ENCODE peak calls at places on chromosomes 11 and 22, in seven cellular contexts. One of them, this sample, is unnamed.

GRCh38 chr22:20060700-20061480 is 19.2 kb upstream of the DGCR8 start:
- DNase-seq in A549: no peak
- DNase-seq in IMR-90: no peak
- DNase-seq in HepG2: no peak
- DNase-seq in K562: no peak
- DNase-seq in GM12878: no peak
- DNase-seq in H1: peak; percentile 50
- DNase-seq in this sample: no peak

GRCh38 chr11:119509277-119509841 is 86.4 kb upstream of the THY1 start:
- DNase-seq in A549: no peak
- DNase-seq in IMR-90: peak; percentile 21
- DNase-seq in HepG2: no peak
- DNase-seq in K562: no peak
- DNase-seq in GM12878: no peak
- DNase-seq in H1: no peak
- DNase-seq in this sample: no peak

GRCh38 chr11:132258865-132259264 is 888.5 kb downstream of the NTM start:
- DNase-seq in A549: no peak
- DNase-seq in IMR-90: peak; percentile 72
- DNase-seq in HepG2: no peak
- DNase-seq in K562: no peak
- DNase-seq in GM12878: no peak
- DNase-seq in H1: no peak
- DNase-seq in this sample: no peak

GRCh38 chr11:107770546-107770945 is 58.7 kb upstream of the SLN start:
- DNase-seq in A549: no peak
- DNase-seq in IMR-90: peak; percentile 19
- DNase-seq in HepG2: no peak
- DNase-seq in K562: no peak
- DNase-seq in GM12878: no peak
- DNase-seq in H1: peak; percentile 29
- DNase-seq in this sample: no peak

GRCh38 chr11:1633864-1634263 is 4.3 kb downstream of the KRTAP5-5 start:
- DNase-seq in A549: no peak
- DNase-seq in IMR-90: no peak
- DNase-seq in HepG2: no peak
- DNase-seq in K562: no peak
- DNase-seq in GM12878: no peak
- DNase-seq in H1: no peak
- DNase-seq in this sample: no peak

GRCh38 chr11:126891556-126892217 is 108.9 kb downstream of the KIRREL3 start:
- DNase-seq in A549: no peak
- DNase-seq in IMR-90: no peak
- DNase-seq in HepG2: no peak
- DNase-seq in K562: no peak
- DNase-seq in GM12878: no peak
- DNase-seq in H1: no peak
- DNase-seq in this sample: no peak

GRCh38 chr22:18954333-18954732 is 18.2 kb upstream of the PRODH start:
- DNase-seq in A549: peak; percentile 22
- DNase-seq in IMR-90: peak; percentile 25
- DNase-seq in HepG2: peak; percentile 18
- DNase-seq in K562: peak; percentile 76
- DNase-seq in GM12878: no peak
- DNase-seq in H1: peak; percentile 94
- DNase-seq in this sample: peak; percentile 89

GRCh38 chr11:68002943-68003845 is 703 bp downstream of the UNC93B1 start:
- DNase-seq in A549: no peak
- DNase-seq in IMR-90: no peak
- DNase-seq in HepG2: no peak
- DNase-seq in K562: peak; percentile 64
- DNase-seq in GM12878: no peak
- DNase-seq in H1: peak; percentile 74
- DNase-seq in this sample: peak; percentile 70

GRCh38 chr11:69300124-69301032 is 6.4 kb downstream of the MYEOV start:
- DNase-seq in A549: no peak
- DNase-seq in IMR-90: peak; percentile 61
- DNase-seq in HepG2: no peak
- DNase-seq in K562: peak; percentile 42
- DNase-seq in GM12878: no peak
- DNase-seq in H1: no peak
- DNase-seq in this sample: no peak

GRCh38 chr11:13260963-13261599 is 16.5 kb upstream of the BMAL1 start:
- DNase-seq in A549: no peak
- DNase-seq in IMR-90: peak; percentile 12
- DNase-seq in HepG2: no peak
- DNase-seq in K562: no peak
- DNase-seq in GM12878: no peak
- DNase-seq in H1: no peak
- DNase-seq in this sample: no peak

GRCh38 chr11:130403301-130403804 is 25.1 kb downstream of the ADAMTS8 start:
- DNase-seq in A549: no peak
- DNase-seq in IMR-90: peak; percentile 97
- DNase-seq in HepG2: no peak
- DNase-seq in K562: no peak
- DNase-seq in GM12878: no peak
- DNase-seq in H1: no peak
- DNase-seq in this sample: no peak

GRCh38 chr22:28074526-28074925 is 155.5 kb upstream of the PITPNB start:
- DNase-seq in A549: no peak
- DNase-seq in IMR-90: no peak
- DNase-seq in HepG2: no peak
- DNase-seq in K562: no peak
- DNase-seq in GM12878: no peak
- DNase-seq in H1: no peak
- DNase-seq in this sample: no peak

GRCh38 chr22:26615149-26615548 is 2.7 kb downstream of the CRYBB1 start:
- DNase-seq in A549: no peak
- DNase-seq in IMR-90: no peak
- DNase-seq in HepG2: no peak
- DNase-seq in K562: no peak
- DNase-seq in GM12878: peak; percentile 48
- DNase-seq in H1: no peak
- DNase-seq in this sample: no peak

GRCh38 chr11:74559934-74560309 is 32.5 kb upstream of the POLD3 start:
- DNase-seq in A549: peak; percentile 22
- DNase-seq in IMR-90: peak; percentile 43
- DNase-seq in HepG2: no peak
- DNase-seq in K562: no peak
- DNase-seq in GM12878: no peak
- DNase-seq in H1: no peak
- DNase-seq in this sample: no peak

GRCh38 chr22:36324414-36324813 is 63.4 kb downstream of the MYH9 start:
- DNase-seq in A549: no peak
- DNase-seq in IMR-90: no peak
- DNase-seq in HepG2: no peak
- DNase-seq in K562: no peak
- DNase-seq in GM12878: no peak
- DNase-seq in H1: no peak
- DNase-seq in this sample: no peak

GRCh38 chr22:36322602-36322915 is 65.2 kb downstream of the MYH9 start:
- DNase-seq in A549: no peak
- DNase-seq in IMR-90: no peak
- DNase-seq in HepG2: no peak
- DNase-seq in K562: no peak
- DNase-seq in GM12878: no peak
- DNase-seq in H1: no peak
- DNase-seq in this sample: no peak

GRCh38 chr22:36323855-36324331 is 63.9 kb downstream of the MYH9 start:
- DNase-seq in A549: no peak
- DNase-seq in IMR-90: no peak
- DNase-seq in HepG2: no peak
- DNase-seq in K562: no peak
- DNase-seq in GM12878: no peak
- DNase-seq in H1: no peak
- DNase-seq in this sample: no peak

GRCh38 chr22:36321797-36322601 is 65.8 kb downstream of the MYH9 start:
- DNase-seq in A549: no peak
- DNase-seq in IMR-90: no peak
- DNase-seq in HepG2: no peak
- DNase-seq in K562: no peak
- DNase-seq in GM12878: no peak
- DNase-seq in H1: no peak
- DNase-seq in this sample: no peak

GRCh38 chr22:36323182-36323854 is 64.4 kb downstream of the MYH9 start:
- DNase-seq in A549: no peak
- DNase-seq in IMR-90: peak; percentile 71
- DNase-seq in HepG2: no peak
- DNase-seq in K562: no peak
- DNase-seq in GM12878: no peak
- DNase-seq in H1: no peak
- DNase-seq in this sample: no peak
- TF ChIP-seq RFX5 in A549: no peak
- TF ChIP-seq RFX5 in IMR-90: no peak
- TF ChIP-seq RFX5 in HepG2: no peak
- TF ChIP-seq RFX5 in K562: no peak
- TF ChIP-seq RFX5 in GM12878: no peak
- TF ChIP-seq RFX5 in H1: no peak
- TF ChIP-seq RFX5 in this sample: no peak

DNA sequence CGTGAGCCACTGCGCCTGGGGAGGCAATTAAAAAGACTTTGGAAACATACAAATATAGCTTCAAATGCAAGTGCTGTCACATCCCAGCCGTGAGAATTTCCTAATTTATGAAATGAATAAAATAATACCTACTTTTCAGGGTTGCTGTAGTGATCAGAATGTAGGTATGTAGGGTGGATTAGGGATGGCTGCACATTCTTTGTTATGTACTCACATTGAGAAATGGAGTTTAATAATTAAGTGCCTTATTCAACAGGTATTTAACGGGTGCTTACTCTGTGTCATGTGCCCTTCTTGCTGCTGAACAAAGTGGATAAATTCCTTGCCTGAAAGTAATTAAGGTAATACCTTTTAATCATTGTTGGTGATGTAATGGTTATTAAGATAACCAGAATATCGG is 37.0 kb downstream of the MMP7 start:
- DNase-seq in A549: no peak
- DNase-seq in IMR-90: no peak
- DNase-seq in HepG2: peak; percentile 33
- DNase-seq in K562: no peak
- DNase-seq in GM12878: no peak
- DNase-seq in H1: no peak
- DNase-seq in this sample: no peak
- TF ChIP-seq RFX5 in A549: no peak
- TF ChIP-seq RFX5 in IMR-90: no peak
- TF ChIP-seq RFX5 in HepG2: no peak
- TF ChIP-seq RFX5 in K562: no peak
- TF ChIP-seq RFX5 in GM12878: no peak
- TF ChIP-seq RFX5 in H1: no peak
- TF ChIP-seq RFX5 in this sample: no peak

GRCh38 chr11:108934696-108935095 is 269.8 kb downstream of the DDX10 start:
- DNase-seq in A549: no peak
- DNase-seq in IMR-90: no peak
- DNase-seq in HepG2: no peak
- DNase-seq in K562: no peak
- DNase-seq in GM12878: no peak
- DNase-seq in H1: no peak
- DNase-seq in this sample: no peak

GRCh38 chr11:108938604-108939003 is 273.7 kb downstream of the DDX10 start:
- DNase-seq in A549: no peak
- DNase-seq in IMR-90: peak; percentile 27
- DNase-seq in HepG2: no peak
- DNase-seq in K562: no peak
- DNase-seq in GM12878: no peak
- DNase-seq in H1: no peak
- DNase-seq in this sample: no peak

GRCh38 chr11:108933630-108934029 is 268.8 kb downstream of the DDX10 start:
- DNase-seq in A549: no peak
- DNase-seq in IMR-90: peak; percentile 85
- DNase-seq in HepG2: no peak
- DNase-seq in K562: no peak
- DNase-seq in GM12878: no peak
- DNase-seq in H1: no peak
- DNase-seq in this sample: no peak

GRCh38 chr11:108937756-108938155 is 272.9 kb downstream of the DDX10 start:
- DNase-seq in A549: no peak
- DNase-seq in IMR-90: no peak
- DNase-seq in HepG2: no peak
- DNase-seq in K562: no peak
- DNase-seq in GM12878: no peak
- DNase-seq in H1: no peak
- DNase-seq in this sample: no peak
- TF ChIP-seq RFX5 in A549: no peak
- TF ChIP-seq RFX5 in IMR-90: no peak
- TF ChIP-seq RFX5 in HepG2: no peak
- TF ChIP-seq RFX5 in K562: no peak
- TF ChIP-seq RFX5 in GM12878: no peak
- TF ChIP-seq RFX5 in H1: no peak
- TF ChIP-seq RFX5 in this sample: no peak

DNA sequence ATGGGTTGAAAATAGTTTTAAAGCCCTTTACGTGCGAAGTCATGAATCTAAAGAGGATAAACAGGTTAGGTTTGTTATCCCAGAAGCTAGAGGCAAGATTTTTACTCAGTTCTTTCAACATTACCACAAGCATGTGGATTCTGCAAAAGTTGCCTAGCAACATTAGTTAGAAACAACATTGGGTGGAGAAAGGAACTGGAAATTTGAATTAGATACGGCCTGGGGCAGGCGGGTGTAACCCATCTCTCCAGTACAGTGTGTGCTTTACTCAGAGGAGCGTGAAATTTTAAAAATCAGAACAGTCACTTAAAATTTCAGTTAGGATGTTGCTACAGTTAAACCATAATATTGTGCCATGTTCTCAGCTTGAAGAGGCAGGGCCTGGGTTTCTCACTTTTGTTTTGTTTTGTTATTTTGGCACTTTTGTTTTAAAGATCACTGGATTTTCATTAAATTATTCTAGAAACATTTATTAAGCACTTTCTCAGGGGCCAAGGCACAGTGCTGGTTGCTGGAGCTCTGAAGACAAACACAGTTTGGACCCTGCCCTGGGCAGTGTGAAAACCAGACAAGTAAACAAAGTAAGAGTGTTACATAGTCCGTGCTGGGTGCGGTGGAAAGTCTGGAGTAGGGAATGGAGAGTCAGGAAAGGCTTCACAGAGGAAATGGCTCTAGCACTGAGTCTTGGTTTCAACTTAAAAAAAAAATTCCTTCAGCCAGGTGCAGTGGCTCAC is 4.4 kb upstream of the WEE1 start:
- DNase-seq in A549: peak; percentile 50
- DNase-seq in IMR-90: peak; percentile 89
- DNase-seq in HepG2: peak; percentile 97
- DNase-seq in K562: no peak
- DNase-seq in GM12878: no peak
- DNase-seq in H1: no peak
- DNase-seq in this sample: peak; percentile 44
- TF ChIP-seq RFX5 in A549: no peak
- TF ChIP-seq RFX5 in IMR-90: peak; percentile 58
- TF ChIP-seq RFX5 in HepG2: peak; percentile 48
- TF ChIP-seq RFX5 in K562: no peak
- TF ChIP-seq RFX5 in GM12878: no peak
- TF ChIP-seq RFX5 in H1: no peak
- TF ChIP-seq RFX5 in this sample: peak; percentile 79

DNA sequence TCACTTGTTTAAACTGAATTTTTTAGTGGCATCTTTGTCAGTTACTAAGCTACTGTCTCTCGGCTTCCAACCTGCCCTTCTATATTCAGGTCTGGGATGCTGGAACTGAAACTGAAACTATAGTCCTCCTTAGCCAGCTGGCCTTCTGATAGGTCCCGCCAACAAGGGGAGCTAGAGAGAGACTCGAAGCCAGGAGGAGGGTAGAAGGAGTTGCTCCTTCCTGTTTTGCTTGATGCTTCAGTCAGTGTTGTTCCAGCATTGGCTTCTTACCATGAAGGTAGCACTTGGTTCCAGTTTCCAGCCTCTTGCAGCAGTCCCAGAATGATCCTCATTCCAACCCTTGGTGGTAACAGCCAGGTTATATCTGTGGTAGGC is 32.9 kb upstream of the HORMAD2 start:
- DNase-seq in A549: no peak
- DNase-seq in IMR-90: peak; percentile 25
- DNase-seq in HepG2: no peak
- DNase-seq in K562: no peak
- DNase-seq in GM12878: no peak
- DNase-seq in H1: no peak
- DNase-seq in this sample: no peak
- TF ChIP-seq RFX5 in A549: no peak
- TF ChIP-seq RFX5 in IMR-90: no peak
- TF ChIP-seq RFX5 in HepG2: no peak
- TF ChIP-seq RFX5 in K562: no peak
- TF ChIP-seq RFX5 in GM12878: no peak
- TF ChIP-seq RFX5 in H1: no peak
- TF ChIP-seq RFX5 in this sample: no peak